ENCODE peak calls at places on chromosome 22, in nine cellular contexts. One of them, this sample, is unnamed.

GRCh38 chr22:35681454-35682050 is 33.3 kb downstream of the APOL6 start:
- DNase-seq in heart right ventricle: no peak
- DNase-seq in tibial artery: no peak
- DNase-seq in adrenal gland: no peak
- DNase-seq in right lobe of liver: no peak
- DNase-seq in fibroblast of pulmonary artery: no peak
- DNase-seq in IMR-90: no peak
- DNase-seq in cardiac fibroblast: no peak
- DNase-seq in Panc1: no peak
- DNase-seq in this sample: no peak

GRCh38 chr22:24285245-24285644 is 14.6 kb downstream of the SPECC1L start:
- DNase-seq in cardiac fibroblast: no peak
- DNase-seq in IMR-90: peak
- DNase-seq in heart right ventricle: no peak
- DNase-seq in tibial artery: no peak
- DNase-seq in adrenal gland: no peak
- DNase-seq in Panc1: no peak
- DNase-seq in right lobe of liver: no peak
- DNase-seq in fibroblast of pulmonary artery: no peak
- DNase-seq in this sample: no peak

GRCh38 chr22:35313311-35314121 is 13.8 kb downstream of the TOM1 start:
- DNase-seq in adrenal gland: peak
- DNase-seq in heart right ventricle: peak
- DNase-seq in IMR-90: peak
- DNase-seq in tibial artery: peak
- DNase-seq in Panc1: peak
- DNase-seq in right lobe of liver: peak
- DNase-seq in cardiac fibroblast: peak
- DNase-seq in fibroblast of pulmonary artery: peak
- DNase-seq in this sample: peak

GRCh38 chr22:19648419-19648929 is 65.8 kb upstream of the SEPTIN5 start:
- DNase-seq in right lobe of liver: no peak
- DNase-seq in adrenal gland: no peak
- DNase-seq in IMR-90: no peak
- DNase-seq in Panc1: no peak
- DNase-seq in heart right ventricle: no peak
- DNase-seq in tibial artery: no peak
- DNase-seq in cardiac fibroblast: peak
- DNase-seq in fibroblast of pulmonary artery: no peak
- DNase-seq in this sample: peak

GRCh38 chr22:42379961-42380537 is 52.2 kb downstream of the NFAM1 start:
- DNase-seq in cardiac fibroblast: no peak
- DNase-seq in adrenal gland: no peak
- DNase-seq in heart right ventricle: no peak
- DNase-seq in right lobe of liver: no peak
- DNase-seq in fibroblast of pulmonary artery: no peak
- DNase-seq in IMR-90: no peak
- DNase-seq in Panc1: no peak
- DNase-seq in tibial artery: no peak
- DNase-seq in this sample: no peak

GRCh38 chr22:30260682-30261081 is 6.0 kb downstream of the OSM start:
- DNase-seq in Panc1: no peak
- DNase-seq in adrenal gland: no peak
- DNase-seq in tibial artery: no peak
- DNase-seq in fibroblast of pulmonary artery: no peak
- DNase-seq in cardiac fibroblast: no peak
- DNase-seq in IMR-90: no peak
- DNase-seq in right lobe of liver: no peak
- DNase-seq in heart right ventricle: no peak
- DNase-seq in this sample: no peak

GRCh38 chr22:35477911-35478582 is 62.6 kb upstream of the RASD2 start:
- DNase-seq in adrenal gland: peak
- DNase-seq in tibial artery: no peak
- DNase-seq in Panc1: no peak
- DNase-seq in cardiac fibroblast: peak
- DNase-seq in heart right ventricle: peak
- DNase-seq in IMR-90: peak
- DNase-seq in fibroblast of pulmonary artery: peak
- DNase-seq in right lobe of liver: no peak
- DNase-seq in this sample: peak

GRCh38 chr22:23278883-23279675 is 98.8 kb downstream of the BCR start:
- DNase-seq in heart right ventricle: peak
- DNase-seq in Panc1: no peak
- DNase-seq in adrenal gland: no peak
- DNase-seq in cardiac fibroblast: no peak
- DNase-seq in IMR-90: no peak
- DNase-seq in tibial artery: no peak
- DNase-seq in fibroblast of pulmonary artery: peak
- DNase-seq in right lobe of liver: no peak
- DNase-seq in this sample: no peak

GRCh38 chr22:23399367-23400285 is 180.5 kb downstream of the IGLL1 start:
- DNase-seq in IMR-90: no peak
- DNase-seq in tibial artery: peak
- DNase-seq in right lobe of liver: no peak
- DNase-seq in cardiac fibroblast: no peak
- DNase-seq in adrenal gland: no peak
- DNase-seq in heart right ventricle: no peak
- DNase-seq in fibroblast of pulmonary artery: no peak
- DNase-seq in Panc1: no peak
- DNase-seq in this sample: no peak

GRCh38 chr22:22380098-22381030 is 128.2 kb downstream of the ZNF280B start:
- DNase-seq in right lobe of liver: no peak
- DNase-seq in adrenal gland: no peak
- DNase-seq in fibroblast of pulmonary artery: no peak
- DNase-seq in IMR-90: no peak
- DNase-seq in heart right ventricle: no peak
- DNase-seq in cardiac fibroblast: no peak
- DNase-seq in Panc1: no peak
- DNase-seq in tibial artery: no peak
- DNase-seq in this sample: no peak

GRCh38 chr22:16844529-16844928 is 19.3 kb upstream of the XKR3 start:
- DNase-seq in tibial artery: no peak
- DNase-seq in IMR-90: no peak
- DNase-seq in heart right ventricle: no peak
- DNase-seq in adrenal gland: no peak
- DNase-seq in fibroblast of pulmonary artery: no peak
- DNase-seq in right lobe of liver: no peak
- DNase-seq in Panc1: no peak
- DNase-seq in cardiac fibroblast: no peak
- DNase-seq in this sample: no peak

GRCh38 chr22:19478466-19479357 is at the start of gene UFD1:
- DNase-seq in Panc1: no peak
- DNase-seq in IMR-90: peak
- DNase-seq in fibroblast of pulmonary artery: peak
- DNase-seq in cardiac fibroblast: peak
- DNase-seq in adrenal gland: peak
- DNase-seq in tibial artery: peak
- DNase-seq in right lobe of liver: peak
- DNase-seq in heart right ventricle: peak
- DNase-seq in this sample: peak

DNA sequence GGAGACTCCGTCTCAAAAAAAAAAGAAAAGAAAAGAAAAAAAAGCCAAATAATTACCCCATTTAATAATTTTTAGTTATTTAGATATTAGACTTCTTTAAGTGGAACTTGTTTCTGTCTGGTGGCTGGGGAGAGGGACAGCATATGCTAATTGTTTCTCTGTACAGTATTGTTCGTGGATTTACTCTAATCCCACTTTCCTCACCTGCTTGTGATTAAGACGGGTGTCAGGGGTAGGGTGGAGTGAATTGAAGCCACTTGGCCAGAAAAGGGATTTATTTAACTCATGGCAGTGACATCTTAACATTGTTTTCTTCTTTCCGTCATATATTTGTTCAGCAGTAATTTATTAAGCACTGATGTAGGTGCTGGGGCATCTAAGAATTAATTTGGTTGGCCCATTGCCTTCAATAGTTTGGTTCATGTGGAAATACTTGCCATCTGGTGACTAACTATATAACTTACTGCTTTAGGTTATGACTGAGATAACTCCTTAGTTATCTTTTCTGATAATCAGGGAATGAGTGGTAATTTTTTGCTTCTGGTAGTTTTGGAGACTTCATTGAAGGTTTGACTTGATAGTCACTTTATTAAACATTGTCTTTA is 4.6 kb downstream of the TNRC6B start:
- DNase-seq in tibial artery: no peak
- DNase-seq in adrenal gland: no peak
- DNase-seq in Panc1: no peak
- DNase-seq in cardiac fibroblast: no peak
- DNase-seq in IMR-90: no peak
- DNase-seq in fibroblast of pulmonary artery: no peak
- DNase-seq in right lobe of liver: no peak
- DNase-seq in heart right ventricle: no peak
- DNase-seq in this sample: no peak
- H3K4me3 ChIP-seq in tibial artery: no peak
- H3K4me3 ChIP-seq in adrenal gland: no peak
- H3K4me3 ChIP-seq in Panc1: no peak
- H3K4me3 ChIP-seq in cardiac fibroblast: no peak
- H3K4me3 ChIP-seq in IMR-90: no peak
- H3K4me3 ChIP-seq in fibroblast of pulmonary artery: no peak
- H3K4me3 ChIP-seq in right lobe of liver: no peak
- H3K4me3 ChIP-seq in heart right ventricle: no peak
- H3K4me3 ChIP-seq in this sample: no peak

GRCh38 chr22:37371491-37371890 is 55.8 kb downstream of the ELFN2 start:
- DNase-seq in heart right ventricle: no peak
- DNase-seq in right lobe of liver: no peak
- DNase-seq in fibroblast of pulmonary artery: no peak
- DNase-seq in adrenal gland: no peak
- DNase-seq in Panc1: no peak
- DNase-seq in tibial artery: no peak
- DNase-seq in IMR-90: no peak
- DNase-seq in cardiac fibroblast: no peak
- DNase-seq in this sample: no peak

GRCh38 chr22:37377927-37378326 is 49.4 kb downstream of the ELFN2 start:
- DNase-seq in adrenal gland: no peak
- DNase-seq in heart right ventricle: no peak
- DNase-seq in fibroblast of pulmonary artery: no peak
- DNase-seq in right lobe of liver: no peak
- DNase-seq in cardiac fibroblast: no peak
- DNase-seq in IMR-90: no peak
- DNase-seq in tibial artery: no peak
- DNase-seq in Panc1: no peak
- DNase-seq in this sample: no peak

GRCh38 chr22:37373451-37373850 is 53.8 kb downstream of the ELFN2 start:
- DNase-seq in cardiac fibroblast: no peak
- DNase-seq in fibroblast of pulmonary artery: no peak
- DNase-seq in IMR-90: no peak
- DNase-seq in heart right ventricle: no peak
- DNase-seq in Panc1: no peak
- DNase-seq in right lobe of liver: no peak
- DNase-seq in tibial artery: no peak
- DNase-seq in adrenal gland: no peak
- DNase-seq in this sample: no peak

GRCh38 chr22:37371911-37372310 is 55.4 kb downstream of the ELFN2 start:
- DNase-seq in fibroblast of pulmonary artery: no peak
- DNase-seq in IMR-90: no peak
- DNase-seq in adrenal gland: no peak
- DNase-seq in Panc1: no peak
- DNase-seq in heart right ventricle: no peak
- DNase-seq in cardiac fibroblast: no peak
- DNase-seq in tibial artery: no peak
- DNase-seq in right lobe of liver: no peak
- DNase-seq in this sample: no peak

DNA sequence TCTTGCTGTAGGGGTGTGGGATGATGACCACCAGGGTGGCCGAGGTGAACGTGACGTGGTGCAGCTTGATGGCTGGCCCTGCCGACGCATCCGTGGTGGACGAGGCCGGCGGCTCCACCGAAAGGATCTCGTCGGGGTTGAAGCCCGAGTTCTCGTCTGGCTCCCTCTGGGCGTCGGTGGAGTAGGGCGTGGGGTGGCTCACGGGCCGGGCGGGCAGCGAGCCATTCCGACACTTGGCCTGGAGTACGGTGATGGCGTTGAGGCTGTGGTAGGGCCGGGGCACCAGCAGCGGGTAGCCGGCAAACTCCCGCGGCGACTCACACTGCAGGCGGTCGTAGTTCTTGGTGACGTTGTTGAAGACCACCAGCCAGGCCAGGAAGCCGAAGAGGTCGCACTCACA is 52.7 kb downstream of the ELFN2 start:
- DNase-seq in heart right ventricle: no peak
- DNase-seq in adrenal gland: no peak
- DNase-seq in cardiac fibroblast: no peak
- DNase-seq in fibroblast of pulmonary artery: no peak
- DNase-seq in Panc1: no peak
- DNase-seq in IMR-90: no peak
- DNase-seq in tibial artery: no peak
- DNase-seq in right lobe of liver: no peak
- DNase-seq in this sample: no peak
- H3K4me3 ChIP-seq in heart right ventricle: no peak
- H3K4me3 ChIP-seq in adrenal gland: no peak
- H3K4me3 ChIP-seq in cardiac fibroblast: no peak
- H3K4me3 ChIP-seq in fibroblast of pulmonary artery: no peak
- H3K4me3 ChIP-seq in Panc1: no peak
- H3K4me3 ChIP-seq in IMR-90: no peak
- H3K4me3 ChIP-seq in tibial artery: no peak
- H3K4me3 ChIP-seq in right lobe of liver: no peak
- H3K4me3 ChIP-seq in this sample: no peak

GRCh38 chr22:38569972-38570840 is at the start of gene DMC1:
- DNase-seq in right lobe of liver: peak
- DNase-seq in IMR-90: peak
- DNase-seq in heart right ventricle: peak
- DNase-seq in fibroblast of pulmonary artery: peak
- DNase-seq in adrenal gland: peak
- DNase-seq in tibial artery: peak
- DNase-seq in cardiac fibroblast: peak
- DNase-seq in Panc1: no peak
- DNase-seq in this sample: peak
- H3K4me3 ChIP-seq in right lobe of liver: peak
- H3K4me3 ChIP-seq in IMR-90: peak
- H3K4me3 ChIP-seq in heart right ventricle: peak
- H3K4me3 ChIP-seq in fibroblast of pulmonary artery: peak
- H3K4me3 ChIP-seq in adrenal gland: peak
- H3K4me3 ChIP-seq in tibial artery: peak
- H3K4me3 ChIP-seq in cardiac fibroblast: peak
- H3K4me3 ChIP-seq in Panc1: peak
- H3K4me3 ChIP-seq in this sample: peak

DNA sequence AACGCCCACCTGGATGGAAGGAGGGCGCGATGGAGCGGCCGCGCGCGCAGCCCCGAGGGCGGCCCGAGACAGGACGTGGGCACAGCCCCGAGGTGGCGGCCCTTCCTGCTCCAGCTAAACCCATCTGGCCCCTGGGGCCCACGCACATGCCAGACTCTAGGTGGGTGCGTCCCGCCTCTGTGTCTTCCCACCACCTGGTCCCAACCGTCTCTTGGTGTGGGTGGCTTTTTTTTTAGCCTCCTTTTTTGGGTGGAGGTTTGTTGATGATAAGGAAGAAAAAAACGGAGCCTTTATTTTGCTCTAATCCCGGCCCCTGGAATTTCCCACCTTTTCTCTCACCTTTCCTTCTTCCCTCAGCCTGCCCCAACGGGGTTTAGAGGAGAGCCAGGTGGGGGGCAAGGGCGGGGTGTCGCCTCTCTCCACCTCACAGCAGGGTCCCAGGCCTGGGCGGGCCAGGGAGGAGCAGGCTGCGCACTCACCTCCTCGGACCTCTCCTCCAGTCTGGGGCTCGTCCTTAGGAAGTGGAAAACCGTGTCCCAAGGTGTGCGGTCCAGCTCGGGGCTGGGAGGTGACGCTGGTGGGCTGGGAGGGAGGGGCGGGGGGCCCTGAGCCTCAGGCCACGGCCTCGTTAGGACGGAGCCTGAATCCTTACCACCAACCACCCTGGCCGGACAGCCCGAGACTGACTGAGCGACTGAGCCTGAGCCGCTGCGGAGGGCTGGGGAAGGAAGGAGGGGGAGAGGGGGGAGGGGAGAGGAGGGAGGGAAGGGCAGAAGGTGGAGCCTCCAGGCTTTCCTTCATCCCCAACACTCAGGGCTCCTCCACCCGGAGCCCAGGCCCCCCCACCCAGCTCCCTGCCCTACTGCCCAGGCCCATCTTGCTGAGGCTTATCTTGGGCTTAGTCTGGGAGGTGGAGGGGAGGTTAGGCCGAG is at the start of gene SOX10:
- DNase-seq in heart right ventricle: no peak
- DNase-seq in tibial artery: no peak
- DNase-seq in fibroblast of pulmonary artery: no peak
- DNase-seq in right lobe of liver: no peak
- DNase-seq in cardiac fibroblast: no peak
- DNase-seq in adrenal gland: no peak
- DNase-seq in Panc1: no peak
- DNase-seq in IMR-90: no peak
- DNase-seq in this sample: no peak
- H3K4me3 ChIP-seq in heart right ventricle: no peak
- H3K4me3 ChIP-seq in tibial artery: no peak
- H3K4me3 ChIP-seq in fibroblast of pulmonary artery: no peak
- H3K4me3 ChIP-seq in right lobe of liver: no peak
- H3K4me3 ChIP-seq in cardiac fibroblast: no peak
- H3K4me3 ChIP-seq in adrenal gland: no peak
- H3K4me3 ChIP-seq in Panc1: no peak
- H3K4me3 ChIP-seq in IMR-90: no peak
- H3K4me3 ChIP-seq in this sample: no peak